ENCODE peak calls at places on chromosomes 3 and 15, in seven cellular contexts. D is GM04504; Q is testis; L is HS-27A; C is CD8-positive, alpha-beta memory T cell; E is CD8-positive, alpha-beta T cell; J is central memory CD4-positive, alpha-beta T cell. N is an unnamed sample.

GRCh38 chr15:96348112-96349027 is 17.9 kb downstream of the NR2F2 start:
- DNase-seq in D (no peak), Q (no peak), L (no peak), C (no peak), E (no peak), J (no peak), N (no peak)

GRCh38 chr3:60403866-60404265 is 847.4 kb downstream of the FHIT start:
- DNase-seq in D (no peak), Q (no peak), L (no peak), C (no peak), E (no peak), J (no peak), N (no peak)

GRCh38 chr15:39667382-39668127 is 86.7 kb downstream of the THBS1 start:
- DNase-seq in D (no peak), Q (no peak), L (no peak), C (no peak), E (no peak), J (no peak), N (no peak)

GRCh38 chr3:59321881-59322540 is 272.2 kb upstream of the CFAP20DC start:
- DNase-seq in D (peak), Q (no peak), L (no peak), C (no peak), E (no peak), J (no peak), N (no peak)

GRCh38 chr3:73056365-73057150 is 4.9 kb upstream of the EBLN2 start:
- DNase-seq in D (no peak), Q (no peak), L (no peak), C (peak), E (no peak), J (peak), N (no peak)

GRCh38 chr15:78915341-78916087 is 29.3 kb downstream of the CTSH start:
- DNase-seq in D (peak), Q (peak), L (no peak), C (no peak), E (no peak), J (no peak), N (no peak)

GRCh38 chr3:7760718-7761117 is 740.9 kb upstream of the LMCD1 start:
- DNase-seq in D (no peak), Q (no peak), L (no peak), C (no peak), E (no peak), J (no peak), N (no peak)

GRCh38 chr15:25893621-25894020 is 30.5 kb upstream of the ATP10A start:
- DNase-seq in D (no peak), Q (no peak), L (no peak), C (no peak), E (no peak), J (no peak), N (no peak)

GRCh38 chr15:78620021-78620838 is 566 bp downstream of the CHRNA3 start:
- DNase-seq in D (no peak), Q (peak), L (no peak), C (no peak), E (no peak), J (no peak), N (no peak)

GRCh38 chr15:45637552-45638033 is 2.8 kb downstream of the SQOR start:
- DNase-seq in D (peak), Q (peak), L (no peak), C (peak), E (peak), J (peak), N (no peak)

GRCh38 chr3:42394579-42395288 is 15.7 kb downstream of the LYZL4 start:
- DNase-seq in D (no peak), Q (no peak), L (no peak), C (no peak), E (no peak), J (no peak), N (no peak)

GRCh38 chr15:75647370-75648155 is at the start of gene SNX33:
- DNase-seq in D (peak), Q (peak), L (no peak), C (peak), E (peak), J (peak), N (peak)

GRCh38 chr3:29349049-29349448 is 68.2 kb downstream of the RBMS3 start:
- DNase-seq in D (no peak), Q (no peak), L (no peak), C (no peak), E (no peak), J (no peak), N (no peak)

GRCh38 chr3:9732753-9733115 is 1.2 kb downstream of the BRPF1 start:
- DNase-seq in D (no peak), Q (no peak), L (no peak), C (no peak), E (no peak), J (no peak), N (no peak)

GRCh38 chr15:99155961-99156443 is 51.1 kb downstream of the SYNM start:
- DNase-seq in D (no peak), Q (peak), L (peak), C (no peak), E (no peak), J (no peak), N (no peak)

GRCh38 chr3:52230889-52231499 is 5.5 kb upstream of the TLR9 start:
- DNase-seq in D (no peak), Q (no peak), L (no peak), C (no peak), E (no peak), J (no peak), N (no peak)

GRCh38 chr3:42749025-42749752 is 23.9 kb downstream of the CCDC13 start:
- DNase-seq in D (no peak), Q (no peak), L (no peak), C (no peak), E (no peak), J (no peak), N (no peak)

GRCh38 chr3:11379238-11379823 is 107.1 kb downstream of the ATG7 start:
- DNase-seq in D (peak), Q (no peak), L (peak), C (peak), E (no peak), J (peak), N (no peak)

GRCh38 chr15:69305204-69305931 is 6.7 kb downstream of the PAQR5 start:
- DNase-seq in D (peak), Q (no peak), L (peak), C (no peak), E (no peak), J (no peak), N (no peak)

GRCh38 chr3:113890256-113890900 is 51.8 kb downstream of the GRAMD1C start:
- DNase-seq in D (no peak), Q (no peak), L (no peak), C (no peak), E (no peak), J (no peak), N (no peak)

GRCh38 chr15:67146875-67147381 is 81.5 kb downstream of the SMAD3 start:
- DNase-seq in D (no peak), Q (no peak), L (no peak), C (no peak), E (no peak), J (no peak), N (no peak)